ENCODE peak calls at places on chromosomes 1 and 21, in four cellular contexts. W is stimulated activated CD4-positive, alpha-beta T cell treated with anti-CD3 and anti-CD28 coated beads, TNF-alpha, amount 100 ng/mL, for 48 hours; R is fibroblast of lung; B is PC-3. V is an unnamed sample.

GRCh38 chr1:111097356-111098099 is 42.4 kb downstream of the DRAM2 start:
- DNase-seq in W (no peak), R (no peak), B (no peak), V (no peak)

GRCh38 chr21:25518491-25518911 is 88.8 kb downstream of the MRPL39 start:
- DNase-seq in W (no peak), R (peak), B (peak), V (peak)

GRCh38 chr1:81004011-81004410 is 796.7 kb upstream of the ADGRL2 start:
- DNase-seq in W (no peak), R (no peak), B (no peak), V (no peak)

GRCh38 chr1:43312638-43313515 is 12.1 kb downstream of the TIE1 start:
- DNase-seq in W (no peak), R (no peak), B (no peak), V (no peak)

GRCh38 chr1:183270541-183271141 is 84.6 kb downstream of the LAMC2 start:
- DNase-seq in W (no peak), R (peak), B (peak), V (no peak)

GRCh38 chr1:13760921-13761320 is 60.9 kb downstream of the PRDM2 start:
- DNase-seq in W (no peak), R (no peak), B (peak), V (no peak)

GRCh38 chr1:26321315-26322041 is 3.7 kb downstream of the CD52 start:
- DNase-seq in W (peak), R (peak), B (peak), V (peak)

GRCh38 chr1:110982320-110982719 is 18.6 kb upstream of the LRIF1 start:
- DNase-seq in W (no peak), R (no peak), B (no peak), V (no peak)

GRCh38 chr21:15295875-15296274 is 231.1 kb upstream of the NRIP1 start:
- DNase-seq in W (no peak), R (no peak), B (no peak), V (no peak)

GRCh38 chr1:117631361-117631760 is 25.5 kb downstream of the TENT5C start:
- DNase-seq in W (no peak), R (no peak), B (peak), V (no peak)

GRCh38 chr1:21346304-21347071 is 56.2 kb upstream of the ECE1 start:
- DNase-seq in W (no peak), R (no peak), B (no peak), V (peak)

GRCh38 chr21:36261459-36261858 is 58.5 kb upstream of the MORC3 start:
- DNase-seq in W (no peak), R (peak), B (no peak), V (no peak)

GRCh38 chr1:52364235-52364839 is 1.7 kb downstream of the CC2D1B start:
- DNase-seq in W (no peak), R (no peak), B (no peak), V (no peak)

GRCh38 chr1:247368501-247368900 is 36.8 kb upstream of the ZNF496 start:
- DNase-seq in W (no peak), R (no peak), B (no peak), V (no peak)

V was measured in OCI-M1.